ENCODE peak calls at places on chromosomes 2 and 18, in five cellular contexts. T, Y, V, C and G are unnamed samples.

GRCh38 chr2:10654069-10654468 is 35.7 kb downstream of the NOL10 start:
- DNase-seq in C (no peak), Y (no peak), T (no peak), V (peak; percentile 42), G (no peak)

GRCh38 chr18:28922936-28923335 is 746.0 kb upstream of the CDH2 start:
- DNase-seq in T (no peak), Y (no peak), C (no peak), V (no peak), G (no peak)

GRCh38 chr2:64998658-64999061 is 9.5 kb downstream of the SLC1A4 start:
- DNase-seq in C (no peak), T (no peak), Y (peak; percentile 38), V (no peak), G (no peak)

GRCh38 chr18:34697233-34697632 is 12.9 kb upstream of the DTNA start:
- DNase-seq in T (no peak), V (no peak), C (no peak), Y (no peak), G (peak; percentile 14)

GRCh38 chr2:160005476-160005875 is 56.9 kb downstream of the PLA2R1 start:
- DNase-seq in Y (no peak), V (no peak), T (no peak), C (no peak), G (no peak)

GRCh38 chr2:23669413-23670244 is 257.3 kb downstream of the ATAD2B start:
- DNase-seq in Y (peak; percentile 82), T (no peak), V (no peak), C (no peak), G (peak; percentile 46)

GRCh38 chr2:96112501-96113366 is 3.6 kb downstream of the ADRA2B start:
- DNase-seq in C (no peak), T (no peak), Y (peak; percentile 14), V (no peak), G (no peak)

GRCh38 chr2:112253261-112253807 is 1.5 kb downstream of the ZC3H8 start:
- DNase-seq in T (no peak), Y (no peak), V (no peak), C (peak; percentile 36), G (no peak)

GRCh38 chr2:221969087-221969829 is 329.5 kb downstream of the PAX3 start:
- DNase-seq in Y (no peak), T (peak; percentile 34), C (peak; percentile 49), V (no peak), G (peak; percentile 30)

GRCh38 chr18:78934003-78934402 is 45.6 kb upstream of the SALL3 start:
- DNase-seq in Y (no peak), C (no peak), V (no peak), T (no peak), G (no peak)

GRCh38 chr2:122203523-122203922 is 448.1 kb downstream of the TSN start:
- DNase-seq in C (no peak), T (no peak), Y (no peak), V (no peak), G (no peak)

GRCh38 chr18:49844903-49845302 is 31.6 kb upstream of the ACAA2 start:
- DNase-seq in Y (no peak), C (no peak), V (no peak), T (no peak), G (no peak)

GRCh38 chr2:73984203-73984921 is at the start of gene TET3:
- DNase-seq in Y (peak; percentile 59), T (peak; percentile 82), V (peak; percentile 57), C (peak; percentile 57), G (no peak)

GRCh38 chr18:35641467-35641866 is 59.9 kb downstream of the GALNT1 start:
- DNase-seq in T (no peak), Y (no peak), V (no peak), C (no peak), G (no peak)

GRCh38 chr2:130767408-130767775 is 12.1 kb downstream of the AMER3 start:
- DNase-seq in V (no peak), Y (no peak), C (no peak), T (no peak), G (no peak)

GRCh38 chr2:228469721-228470120 is 288.2 kb upstream of the SPHKAP start:
- DNase-seq in C (no peak), T (no peak), V (no peak), Y (no peak), G (no peak)

GRCh38 chr2:171362396-171362795 is 71.4 kb downstream of the METTL8 start:
- DNase-seq in C (no peak), V (no peak), Y (no peak), T (no peak), G (no peak)

GRCh38 chr2:227366861-227367800 is 12.0 kb downstream of the TM4SF20 start:
- DNase-seq in Y (no peak), C (no peak), T (no peak), V (no peak), G (no peak)

GRCh38 chr2:101387151-101387807 is at the start of gene CREG2:
- DNase-seq in T (peak; percentile 65), V (peak; percentile 6), C (peak; percentile 2), Y (peak; percentile 68), G (peak; percentile 40)

GRCh38 chr18:11366410-11366809 is 217.0 kb upstream of the PIEZO2 start:
- DNase-seq in T (no peak), C (peak; percentile 21), Y (peak; percentile 49), V (no peak), G (no peak)

GRCh38 chr2:11467749-11468148 is 1.8 kb upstream of the E2F6 start:
- DNase-seq in V (no peak), C (no peak), Y (no peak), T (no peak), G (no peak)

GRCh38 chr2:181305151-181306123 is 151.7 kb upstream of the ITGA4 start:
- DNase-seq in C (peak; percentile 97), Y (peak; percentile 37), V (peak; percentile 7), T (no peak), G (peak; percentile 95)

GRCh38 chr2:226429476-226429875 is 370.1 kb downstream of the IRS1 start:
- DNase-seq in Y (no peak), C (no peak), T (no peak), V (no peak), G (no peak)

GRCh38 chr18:54052259-54052658 is 172.2 kb downstream of the MBD2 start:
- DNase-seq in T (no peak), Y (no peak), V (no peak), C (no peak), G (no peak)

GRCh38 chr2:38187416-38188127 is 111.6 kb upstream of the CYP1B1 start:
- DNase-seq in T (no peak), C (no peak), V (no peak), Y (peak; percentile 73), G (no peak)

GRCh38 chr2:169980001-169980400 is 152.7 kb downstream of the UBR3 start:
- DNase-seq in T (no peak), C (peak; percentile 49), Y (no peak), V (no peak), G (no peak)